ENCODE peak calls at places on chromosome 2, in seven cellular contexts. W is IMR-90, R is mesenchymal stem cell, A is mesendoderm, E is H9, T is H1, Z is trophoblast cell. O is an unnamed sample.

GRCh38 chr2:223488814-223489213 is 113.3 kb downstream of the SCG2 start:
- DNase-seq in W (peak), R (peak), A (peak), E (no peak), T (no peak), Z (peak), O (no peak)

GRCh38 chr2:173087793-173088493 is 12.3 kb downstream of the MAP3K20 start:
- DNase-seq in W (no peak), R (no peak), A (no peak), E (no peak), T (no peak), Z (no peak), O (no peak)

GRCh38 chr2:218063541-218064295 is 5.3 kb upstream of the RUFY4 start:
- DNase-seq in W (no peak), R (no peak), A (no peak), E (no peak), T (no peak), Z (no peak), O (no peak)

GRCh38 chr2:112580084-112580483 is 4.3 kb upstream of the CHCHD5 start:
- DNase-seq in W (no peak), R (no peak), A (no peak), E (no peak), T (no peak), Z (no peak), O (no peak)

GRCh38 chr2:152336854-152337510 is 2.0 kb downstream of the FMNL2 start:
- DNase-seq in W (peak), R (peak), A (peak), E (peak), T (peak), Z (peak), O (peak)

GRCh38 chr2:2871480-2872308 is 505.9 kb downstream of the EIPR1 start:
- DNase-seq in W (no peak), R (no peak), A (no peak), E (no peak), T (no peak), Z (no peak), O (no peak)

GRCh38 chr2:460861-461260 is 173.0 kb upstream of the ALKAL2 start:
- DNase-seq in W (no peak), R (no peak), A (no peak), E (peak), T (no peak), Z (no peak), O (no peak)

GRCh38 chr2:17879913-17880274 is 1.4 kb downstream of the KCNS3 start:
- DNase-seq in W (no peak), R (no peak), A (peak), E (no peak), T (no peak), Z (no peak), O (no peak)

GRCh38 chr2:29317801-29318485 is 202.7 kb downstream of the CLIP4 start:
- DNase-seq in W (no peak), R (no peak), A (no peak), E (no peak), T (no peak), Z (no peak), O (no peak)

GRCh38 chr2:29310665-29311348 is 195.6 kb downstream of the CLIP4 start:
- DNase-seq in W (no peak), R (no peak), A (no peak), E (no peak), T (no peak), Z (no peak), O (no peak)

GRCh38 chr2:29317077-29317517 is 201.9 kb downstream of the CLIP4 start:
- DNase-seq in W (no peak), R (no peak), A (no peak), E (no peak), T (no peak), Z (peak), O (no peak)

GRCh38 chr2:29311458-29311857 is 196.2 kb downstream of the CLIP4 start:
- DNase-seq in W (no peak), R (no peak), A (no peak), E (no peak), T (no peak), Z (no peak), O (no peak)

GRCh38 chr2:29314816-29315571 is 199.8 kb downstream of the CLIP4 start:
- DNase-seq in W (no peak), R (no peak), A (peak), E (peak), T (no peak), Z (no peak), O (no peak)
- H3K23ac ChIP-seq in W (no peak), R (no peak), A (no peak), E (no peak), T (no peak), Z (no peak), O (no peak)

DNA sequence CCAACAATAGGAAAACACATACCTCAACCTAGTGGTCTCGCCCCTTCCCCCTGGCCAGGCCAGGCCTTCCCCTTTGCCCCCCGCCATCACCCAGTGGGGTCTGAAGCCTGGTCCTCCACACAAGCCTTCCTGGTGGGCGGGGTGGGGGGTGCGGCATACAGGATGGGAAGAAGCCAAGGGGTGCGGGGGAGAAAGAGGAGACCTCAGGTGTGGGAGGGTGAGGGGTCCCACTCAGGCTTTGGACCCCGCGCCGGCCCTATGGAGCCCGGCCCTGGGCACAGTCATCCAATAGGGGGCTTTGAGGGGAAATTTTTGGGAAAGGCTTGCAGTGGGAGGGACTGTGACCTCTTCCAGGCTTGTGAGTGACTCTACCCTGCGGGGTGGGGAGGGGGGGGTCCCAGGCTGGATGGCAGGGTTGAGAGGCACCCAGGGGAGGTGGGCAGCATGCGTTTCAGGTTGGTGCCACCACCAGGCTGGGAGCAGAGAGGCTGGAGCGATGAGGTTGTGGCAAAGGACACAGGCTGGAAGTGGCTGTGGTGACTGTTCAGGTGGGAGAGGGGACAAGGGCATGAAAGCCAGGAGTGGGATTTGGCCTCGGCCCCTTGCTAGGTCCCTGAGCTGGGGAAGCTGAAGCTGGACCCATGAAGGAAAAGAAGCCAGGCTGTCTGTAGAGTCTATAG is 1.3 kb downstream of the SLC66A3 start:
- DNase-seq in W (no peak), R (no peak), A (no peak), E (no peak), T (no peak), Z (no peak), O (no peak)
- H2BK120ac ChIP-seq in W (no peak), R (no peak), A (no peak), E (no peak), T (no peak), Z (no peak), O (no peak)

DNA sequence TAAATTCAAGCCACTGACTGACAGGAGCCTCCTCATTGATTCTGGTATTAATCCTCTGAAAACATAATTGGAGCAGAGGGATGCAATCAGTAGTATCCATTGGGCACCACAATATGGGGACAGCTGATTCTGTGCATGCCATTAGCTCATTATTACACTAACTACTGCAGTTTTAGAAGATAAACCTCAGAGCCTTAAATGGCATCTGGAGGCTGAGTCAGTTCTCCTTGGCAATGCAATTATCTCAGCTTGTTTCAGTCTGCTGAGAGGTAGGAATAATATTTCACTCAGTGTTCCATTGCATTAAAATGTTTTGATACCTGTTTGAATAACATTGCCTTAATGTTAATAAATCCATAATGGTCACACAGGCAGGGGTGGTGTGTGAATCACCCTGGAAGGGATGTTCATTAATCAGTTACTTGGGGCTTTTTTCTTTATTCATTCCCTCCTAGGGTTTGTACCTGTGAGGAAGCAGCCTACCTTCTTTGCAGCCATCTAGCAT is 309.6 kb downstream of the LRRTM1 start:
- DNase-seq in W (peak), R (no peak), A (no peak), E (no peak), T (no peak), Z (no peak), O (no peak)
- H3K23ac ChIP-seq in W (no peak), R (no peak), A (no peak), E (no peak), T (no peak), Z (no peak), O (no peak)

DNA sequence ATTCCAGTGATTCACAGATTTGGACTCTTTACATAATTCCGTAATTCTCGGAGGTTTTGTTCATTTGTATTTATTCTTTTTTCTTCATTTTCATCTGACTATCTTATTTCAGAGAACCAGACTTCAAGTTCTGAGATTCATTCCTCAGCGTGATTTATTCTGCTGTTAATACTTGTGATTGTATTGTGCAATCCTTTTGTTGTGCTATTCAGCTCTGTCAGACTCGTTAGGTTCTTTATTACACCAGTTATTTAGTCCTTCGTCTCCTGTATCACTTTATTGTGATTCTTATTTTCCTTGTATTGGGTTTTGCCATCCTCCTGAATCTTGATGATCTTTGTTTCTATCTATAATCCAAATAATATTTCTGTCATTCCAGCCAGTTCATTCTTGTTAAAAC is 529.3 kb upstream of the LRRTM4 start:
- DNase-seq in W (no peak), R (no peak), A (no peak), E (no peak), T (no peak), Z (no peak), O (no peak)
- H2BK120ac ChIP-seq in W (no peak), R (no peak), A (no peak), E (no peak), T (no peak), Z (no peak), O (no peak)

DNA sequence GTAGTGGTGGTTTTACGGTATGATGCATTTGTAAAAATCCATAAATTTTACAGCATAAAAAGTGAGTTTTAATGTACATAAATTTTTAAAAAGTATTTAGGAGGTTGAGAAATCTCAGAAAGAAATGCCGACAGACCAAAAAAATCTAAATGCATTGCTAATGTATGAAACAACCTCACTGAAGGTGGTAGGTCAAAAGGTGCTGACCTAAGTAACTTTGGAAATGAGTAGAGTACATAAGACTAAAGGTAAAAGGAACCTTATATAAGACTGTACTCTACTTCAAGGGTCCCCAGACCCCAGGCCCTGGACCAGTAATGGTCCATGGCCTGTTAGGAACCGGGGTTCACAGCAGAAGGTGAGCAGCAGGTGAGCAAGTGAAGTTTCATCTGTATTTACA is 163.4 kb downstream of the COL6A3 start:
- DNase-seq in W (no peak), R (no peak), A (no peak), E (no peak), T (no peak), Z (no peak), O (no peak)
- H3K23ac ChIP-seq in W (no peak), R (no peak), A (no peak), E (no peak), T (no peak), Z (no peak), O (no peak)

DNA sequence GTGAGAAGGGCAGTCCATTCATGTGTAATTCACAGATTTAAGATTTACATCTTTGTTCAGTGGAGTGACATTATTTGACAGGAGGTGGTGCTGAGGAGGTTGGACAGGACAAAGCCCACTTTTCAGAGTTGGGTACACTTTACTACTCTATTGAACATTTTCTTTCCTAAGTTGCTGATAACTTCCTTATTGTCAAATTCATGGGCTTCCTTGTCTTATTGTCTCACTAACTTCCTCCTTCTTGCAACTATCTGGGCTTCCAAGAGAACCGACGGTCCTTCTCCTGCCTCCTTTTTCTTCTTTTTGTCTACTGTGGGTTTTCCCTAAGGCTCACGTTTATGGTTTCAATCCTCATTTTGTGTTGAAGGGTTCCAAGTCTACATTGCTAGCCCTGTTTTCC is 67.7 kb upstream of the DNMT3A start:
- DNase-seq in W (no peak), R (no peak), A (no peak), E (no peak), T (no peak), Z (no peak), O (no peak)
- H2BK120ac ChIP-seq in W (no peak), R (no peak), A (no peak), E (no peak), T (no peak), Z (no peak), O (no peak)

GRCh38 chr2:122683018-122683417 is 927.6 kb downstream of the TSN start:
- DNase-seq in W (no peak), R (peak), A (peak), E (no peak), T (no peak), Z (no peak), O (no peak)
- H3K23ac ChIP-seq in W (no peak), R (no peak), A (no peak), E (no peak), T (no peak), Z (no peak), O (no peak)

GRCh38 chr2:158120664-158121063 is 19.0 kb downstream of the UPP2 start:
- DNase-seq in W (no peak), R (no peak), A (no peak), E (no peak), T (no peak), Z (no peak), O (no peak)

GRCh38 chr2:158113896-158114295 is 12.2 kb downstream of the UPP2 start:
- DNase-seq in W (no peak), R (no peak), A (no peak), E (no peak), T (no peak), Z (no peak), O (no peak)

GRCh38 chr2:158112971-158113370 is 11.3 kb downstream of the UPP2 start:
- DNase-seq in W (no peak), R (no peak), A (no peak), E (no peak), T (no peak), Z (no peak), O (no peak)

GRCh38 chr2:158120102-158120501 is 18.4 kb downstream of the UPP2 start:
- DNase-seq in W (no peak), R (no peak), A (no peak), E (no peak), T (no peak), Z (no peak), O (no peak)

GRCh38 chr2:158115202-158115783 is 13.6 kb downstream of the UPP2 start:
- DNase-seq in W (no peak), R (no peak), A (no peak), E (no peak), T (no peak), Z (peak), O (no peak)
- H2BK120ac ChIP-seq in W (no peak), R (no peak), A (no peak), E (no peak), T (no peak), Z (no peak), O (no peak)

O was measured in neuronal stem cell.